ENCODE peak calls at places on chromosomes 16 and 17, in five cellular contexts. R, J, C, W and U are unnamed samples.

GRCh38 chr17:82737981-82738877 is 2.8 kb downstream of the FN3K start:
- DNase-seq in R (no peak), J (no peak), C (peak), W (no peak), U (no peak)

GRCh38 chr17:31373150-31374082 is 18.1 kb upstream of the RAB11FIP4 start:
- DNase-seq in R (peak), J (peak), C (peak), W (peak), U (no peak)

GRCh38 chr17:63764701-63765100 is 8.7 kb downstream of the CCDC47 start:
- DNase-seq in R (no peak), J (peak), C (no peak), W (no peak), U (no peak)

GRCh38 chr16:84220851-84221250 is 19.0 kb downstream of the KCNG4 start:
- DNase-seq in R (peak), J (no peak), C (no peak), W (no peak), U (no peak)

GRCh38 chr16:27483083-27483437 is 66.7 kb downstream of the GTF3C1 start:
- DNase-seq in R (no peak), J (no peak), C (no peak), W (no peak), U (no peak)

GRCh38 chr17:8311131-8311790 is 1.2 kb downstream of the ARHGEF15 start:
- DNase-seq in R (no peak), J (no peak), C (no peak), W (no peak), U (no peak)

GRCh38 chr17:21303441-21304065 is 19.0 kb downstream of the MAP2K3 start:
- DNase-seq in R (no peak), J (no peak), C (no peak), W (no peak), U (no peak)

GRCh38 chr17:39782980-39783379 is 45.2 kb downstream of the GRB7 start:
- DNase-seq in R (no peak), J (no peak), C (no peak), W (no peak), U (no peak)

GRCh38 chr16:71230122-71230845 is at the start of gene HYDIN:
- DNase-seq in R (peak), J (peak), C (peak), W (no peak), U (peak)

GRCh38 chr17:58337600-58338453 is 9.2 kb upstream of the TSPOAP1 start:
- DNase-seq in R (peak), J (peak), C (peak), W (peak), U (no peak)

GRCh38 chr17:42877037-42877436 is 23.6 kb upstream of the G6PC1 start:
- DNase-seq in R (no peak), J (no peak), C (no peak), W (no peak), U (no peak)

GRCh38 chr16:87384162-87384999 is 805 bp upstream of the FBXO31 start:
- DNase-seq in R (no peak), J (no peak), C (no peak), W (no peak), U (peak)

GRCh38 chr16:21158208-21159110 is at the start of gene LDAF1:
- DNase-seq in R (peak), J (peak), C (peak), W (peak), U (peak)

GRCh38 chr17:22278302-22279275 is 586.3 kb downstream of the KCNJ18 start:
- DNase-seq in R (no peak), J (no peak), C (no peak), W (no peak), U (no peak)

GRCh38 chr17:68634345-68634876 is 33.2 kb upstream of the FAM20A start:
- DNase-seq in R (no peak), J (no peak), C (no peak), W (no peak), U (no peak)

GRCh38 chr17:65638221-65638940 is 76.9 kb upstream of the AXIN2 start:
- DNase-seq in R (no peak), J (peak), C (peak), W (no peak), U (no peak)

GRCh38 chr17:15348030-15348429 is 6.6 kb upstream of the TEKT3 start:
- DNase-seq in R (no peak), J (peak), C (no peak), W (no peak), U (peak)

GRCh38 chr17:6894206-6894528 is 62.6 kb upstream of the TEKT1 start:
- DNase-seq in R (no peak), J (no peak), C (no peak), W (peak), U (no peak)

GRCh38 chr17:65514541-65514940 is 46.9 kb downstream of the AXIN2 start:
- DNase-seq in R (no peak), J (peak), C (no peak), W (no peak), U (no peak)

GRCh38 chr16:73033271-73033998 is 14.5 kb downstream of the ZFHX3 start:
- DNase-seq in R (no peak), J (no peak), C (no peak), W (no peak), U (no peak)

GRCh38 chr17:80791758-80792284 is 199.8 kb upstream of the CHMP6 start:
- DNase-seq in R (peak), J (peak), C (peak), W (no peak), U (peak)

GRCh38 chr17:81256616-81257015 is 17.5 kb downstream of the NDUFAF8 start:
- DNase-seq in R (peak), J (peak), C (no peak), W (no peak), U (peak)

GRCh38 chr16:82412770-82413169 is 214.0 kb upstream of the CDH13 start:
- DNase-seq in R (no peak), J (no peak), C (no peak), W (no peak), U (no peak)

GRCh38 chr16:4801962-4802658 is at the start of gene ROGDI:
- DNase-seq in R (peak), J (peak), C (peak), W (peak), U (peak)

GRCh38 chr16:75471723-75472634 is 7.5 kb upstream of the TMEM170A start:
- DNase-seq in R (peak), J (peak), C (peak), W (peak), U (peak)

DNA sequence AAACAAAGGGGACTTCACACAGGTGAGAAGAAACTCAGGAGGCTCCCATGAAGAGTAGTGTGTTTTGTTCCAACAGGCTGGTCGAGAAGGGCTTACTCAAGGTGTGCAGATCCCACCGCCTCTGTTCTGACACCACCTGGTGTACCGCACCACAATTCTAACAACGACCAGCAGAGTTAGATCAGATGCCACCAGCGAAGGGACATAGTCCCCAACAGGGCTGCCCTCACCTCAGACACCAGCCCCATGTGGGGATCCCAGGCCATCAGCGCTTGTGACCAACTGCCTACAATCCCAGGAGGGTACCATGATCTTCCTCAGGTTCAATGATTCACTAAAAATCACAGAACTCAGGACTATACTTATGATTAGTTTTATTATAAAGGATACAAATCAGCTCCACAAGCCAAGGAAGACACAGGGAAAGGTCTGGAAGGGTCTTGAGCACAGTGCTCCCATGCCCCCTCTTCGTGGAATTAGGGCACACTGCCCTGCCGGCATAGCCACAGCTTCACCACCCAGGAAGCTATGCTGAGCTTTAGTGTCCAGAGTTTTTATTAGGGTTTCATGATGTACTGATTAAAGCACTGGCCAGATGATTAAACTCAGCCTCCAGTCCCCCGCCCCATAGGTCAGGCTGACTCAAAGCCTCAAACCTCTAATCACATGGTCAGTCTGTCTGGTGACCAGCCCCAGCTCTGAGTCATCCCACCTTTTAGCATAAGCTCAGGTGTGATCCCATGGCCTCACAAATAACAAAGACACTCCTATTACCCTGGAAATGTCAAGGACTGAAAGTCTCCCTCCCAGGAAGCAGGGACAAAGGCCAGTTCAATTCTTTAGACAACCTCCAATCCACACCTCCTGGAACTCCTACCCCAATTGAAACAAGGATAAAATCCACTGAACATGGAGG is 26.0 kb downstream of the TRIM25 start:
- DNase-seq in R (no peak), J (peak), C (no peak), W (no peak), U (no peak)
- H3K27ac ChIP-seq in R (no peak), J (no peak), C (no peak), W (no peak), U (no peak)

GRCh38 chr17:32496348-32497078 is 9.7 kb downstream of the CDK5R1 start:
- DNase-seq in R (peak), J (peak), C (no peak), W (no peak), U (no peak)
- H3K27ac ChIP-seq in R (peak), J (no peak), C (no peak), W (no peak), U (peak)

GRCh38 chr17:50094753-50095616 is at the start of gene PDK2:
- DNase-seq in R (peak), J (peak), C (peak), W (peak), U (peak)
- H3K27ac ChIP-seq in R (no peak), J (peak), C (peak), W (peak), U (peak)

GRCh38 chr17:77405867-77406513 is 265.2 kb downstream of the SEC14L1 start:
- DNase-seq in R (no peak), J (no peak), C (no peak), W (peak), U (no peak)

GRCh38 chr17:77409282-77410161 is 268.8 kb downstream of the SEC14L1 start:
- DNase-seq in R (peak), J (peak), C (peak), W (peak), U (no peak)

GRCh38 chr17:77404812-77405581 is 264.2 kb downstream of the SEC14L1 start:
- DNase-seq in R (peak), J (peak), C (peak), W (peak), U (no peak)

GRCh38 chr17:77408284-77408683 is 267.5 kb downstream of the SEC14L1 start:
- DNase-seq in R (no peak), J (no peak), C (no peak), W (no peak), U (no peak)

GRCh38 chr17:77407321-77408277 is 266.8 kb downstream of the SEC14L1 start:
- DNase-seq in R (no peak), J (no peak), C (no peak), W (peak), U (no peak)
- H3K27ac ChIP-seq in R (no peak), J (peak), C (no peak), W (peak), U (peak)

GRCh38 chr17:77456951-77457548 is 316.3 kb downstream of the SEC14L1 start:
- DNase-seq in R (no peak), J (no peak), C (no peak), W (peak), U (no peak)

GRCh38 chr17:77454560-77455095 is 313.9 kb downstream of the SEC14L1 start:
- DNase-seq in R (no peak), J (no peak), C (no peak), W (peak), U (no peak)

GRCh38 chr17:77455111-77455877 is 314.5 kb downstream of the SEC14L1 start:
- DNase-seq in R (peak), J (peak), C (no peak), W (peak), U (no peak)

GRCh38 chr17:77456271-77456950 is 315.6 kb downstream of the SEC14L1 start:
- DNase-seq in R (no peak), J (no peak), C (no peak), W (peak), U (no peak)

GRCh38 chr17:77455878-77456234 is 315.1 kb downstream of the SEC14L1 start:
- DNase-seq in R (no peak), J (no peak), C (no peak), W (no peak), U (no peak)
- H3K27ac ChIP-seq in R (peak), J (peak), C (peak), W (peak), U (no peak)